ENCODE peak calls at places on chromosomes 13 and 19, in seven cellular contexts. G, H, N, R, Y, J and X are unnamed samples. For H3K27me3, the result is how much of the 10 kb centered on the place peaks cover.

GRCh38 chr13:72290962-72291681 is 424.1 kb upstream of the DACH1 start:
- DNase-seq in G (no peak), H (no peak), N (no peak), R (no peak), Y (no peak), J (no peak), X (no peak)

GRCh38 chr13:66689628-66690027 is 540.5 kb downstream of the PCDH9 start:
- DNase-seq in G (no peak), H (no peak), N (no peak), R (no peak), Y (no peak), J (no peak), X (no peak)

GRCh38 chr13:104683789-104684188 is 1617.6 kb upstream of the SLC10A2 start:
- DNase-seq in G (no peak), H (no peak), N (no peak), R (no peak), Y (no peak), J (no peak), X (no peak)

GRCh38 chr13:98143601-98144500 is 957 bp downstream of the FARP1 start:
- DNase-seq in G (peak), H (no peak), N (peak), R (no peak), Y (peak), J (no peak), X (peak)

GRCh38 chr19:38395381-38396127 is 7.1 kb downstream of the SPRED3 start:
- DNase-seq in G (no peak), H (no peak), N (no peak), R (no peak), Y (no peak), J (no peak), X (no peak)

GRCh38 chr13:48829536-48829935 is 146.2 kb upstream of the FNDC3A start:
- DNase-seq in G (no peak), H (no peak), N (no peak), R (no peak), Y (no peak), J (no peak), X (no peak)

GRCh38 chr13:33871207-33872004 is 53.5 kb downstream of the RFC3 start:
- DNase-seq in G (no peak), H (no peak), N (no peak), R (no peak), Y (no peak), J (no peak), X (no peak)

GRCh38 chr19:6935618-6936017 is 48.2 kb downstream of the ADGRE1 start:
- DNase-seq in G (no peak), H (no peak), N (no peak), R (no peak), Y (no peak), J (no peak), X (no peak)

GRCh38 chr19:50167314-50167721 is 4.2 kb upstream of the IZUMO2 start:
- DNase-seq in G (no peak), H (no peak), N (no peak), R (no peak), Y (no peak), J (no peak), X (no peak)

GRCh38 chr19:43777163-43777700 is 3.5 kb downstream of the KCNN4 start:
- DNase-seq in G (no peak), H (no peak), N (no peak), R (peak), Y (no peak), J (no peak), X (peak)

GRCh38 chr13:95643471-95643813 is 1.1 kb downstream of the DZIP1 start:
- DNase-seq in G (peak), H (no peak), N (no peak), R (no peak), Y (no peak), J (no peak), X (no peak)

GRCh38 chr19:55703790-55704215 is 28.8 kb downstream of the EPN1 start:
- DNase-seq in G (no peak), H (no peak), N (no peak), R (no peak), Y (no peak), J (no peak), X (peak)

GRCh38 chr13:41601718-41602445 is 144.5 kb downstream of the RGCC start:
- DNase-seq in G (no peak), H (no peak), N (no peak), R (no peak), Y (no peak), J (no peak), X (no peak)

GRCh38 chr13:30576528-30576927 is 41.2 kb upstream of the USPL1 start:
- DNase-seq in G (no peak), H (no peak), N (no peak), R (peak), Y (no peak), J (no peak), X (no peak)

GRCh38 chr13:85601526-85601925 is 197.7 kb downstream of the SLITRK6 start:
- DNase-seq in G (no peak), H (no peak), N (no peak), R (no peak), Y (no peak), J (no peak), X (no peak)

GRCh38 chr19:3054972-3055740 is 7.1 kb downstream of the TLE5 start:
- DNase-seq in G (no peak), H (no peak), N (no peak), R (no peak), Y (no peak), J (no peak), X (peak)

GRCh38 chr13:74203576-74203975 is 69.4 kb upstream of the KLF12 start:
- DNase-seq in G (no peak), H (no peak), N (no peak), R (no peak), Y (no peak), J (no peak), X (no peak)

GRCh38 chr19:8662263-8662662 is 31.8 kb downstream of the NFILZ start:
- DNase-seq in G (no peak), H (no peak), N (no peak), R (no peak), Y (no peak), J (no peak), X (no peak)
- H3K27me3 ChIP-seq in G (under half), H (under half), N (under half), R (under half), Y (under half), J (under half), X (under half)

GRCh38 chr19:42179501-42179817 is 38.0 kb downstream of the DEDD2 start:
- DNase-seq in G (no peak), H (no peak), N (no peak), R (no peak), Y (no peak), J (no peak), X (no peak)
- H3K27me3 ChIP-seq in G (under half), H (under half), N (under half), R (under half), Y (under half), J (half or more), X (half or more)

GRCh38 chr13:102650444-102650843 is 44.4 kb downstream of the METTL21C start:
- DNase-seq in G (no peak), H (no peak), N (no peak), R (no peak), Y (no peak), J (no peak), X (no peak)
- H3K27me3 ChIP-seq in G (under half), H (under half), N (under half), R (under half), Y (under half), J (under half), X (under half)

GRCh38 chr13:28387740-28388501 is 107.0 kb downstream of the FLT1 start:
- DNase-seq in G (no peak), H (no peak), N (no peak), R (no peak), Y (no peak), J (no peak), X (no peak)

GRCh38 chr13:28392896-28393295 is 102.0 kb downstream of the FLT1 start:
- DNase-seq in G (no peak), H (no peak), N (no peak), R (no peak), Y (no peak), J (no peak), X (no peak)

GRCh38 chr13:28396053-28396452 is 98.9 kb downstream of the FLT1 start:
- DNase-seq in G (no peak), H (no peak), N (no peak), R (no peak), Y (no peak), J (no peak), X (no peak)

GRCh38 chr13:28394422-28394821 is 100.5 kb downstream of the FLT1 start:
- DNase-seq in G (no peak), H (no peak), N (no peak), R (no peak), Y (no peak), J (no peak), X (no peak)

DNA sequence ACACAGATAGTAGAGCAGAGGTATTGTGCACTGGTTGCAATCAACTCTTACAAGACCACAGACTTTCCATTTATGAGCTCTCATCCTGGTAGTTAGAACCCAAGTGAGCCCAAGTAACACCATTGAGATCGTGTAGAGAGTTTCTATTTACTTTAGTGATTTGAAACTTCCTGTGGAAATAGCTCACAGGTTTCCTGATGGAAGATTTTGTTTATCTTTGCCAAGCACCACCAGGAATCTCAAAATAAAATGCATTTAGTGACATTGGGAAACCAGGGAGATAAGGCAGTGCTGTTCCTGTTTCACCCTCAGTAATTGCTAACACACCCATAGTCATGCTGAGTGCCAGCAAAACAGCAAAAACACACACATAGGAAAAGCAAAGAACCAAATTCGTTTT is 102.5 kb downstream of the FLT1 start:
- DNase-seq in G (no peak), H (no peak), N (no peak), R (no peak), Y (no peak), J (no peak), X (no peak)
- H3K27me3 ChIP-seq in G (under half), H (under half), N (under half), R (under half), Y (under half), J (under half), X (under half)

DNA sequence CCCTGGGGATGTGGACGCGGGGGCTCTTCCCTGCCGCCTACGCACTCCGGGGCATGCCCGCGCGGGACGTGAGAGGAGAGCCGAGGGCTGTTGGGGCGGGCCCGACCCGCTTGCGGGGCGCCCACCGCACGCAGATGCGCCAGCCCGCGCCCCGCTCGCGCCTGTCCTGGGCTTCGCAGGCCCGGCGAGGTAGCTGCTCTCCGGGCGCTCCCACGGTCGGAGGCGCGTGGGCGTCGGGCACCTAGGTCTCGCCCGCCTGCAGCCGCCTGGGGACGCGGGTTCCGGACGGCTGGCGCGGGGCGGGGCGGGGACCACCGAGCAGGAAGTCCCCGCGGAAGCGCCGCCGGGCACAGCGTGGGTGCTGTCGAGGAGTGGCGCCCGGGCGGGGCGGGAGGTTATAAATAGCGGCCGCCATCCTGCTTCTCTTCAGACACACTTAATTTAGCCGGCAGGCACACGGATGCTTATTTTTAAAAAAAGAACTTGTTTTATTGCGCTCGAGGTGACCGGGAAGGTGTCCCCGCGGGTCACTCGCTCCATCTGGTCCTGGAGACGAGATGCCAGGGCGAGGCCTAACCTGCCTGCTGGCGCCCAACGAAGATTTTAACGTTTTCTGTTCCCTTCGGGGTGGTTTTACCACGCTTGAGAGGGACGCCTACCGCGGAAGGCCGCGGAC is 561 bp upstream of the GJA3 start:
- DNase-seq in G (no peak), H (no peak), N (no peak), R (peak), Y (no peak), J (no peak), X (peak)
- H3K27me3 ChIP-seq in G (half or more), H (under half), N (under half), R (under half), Y (under half), J (half or more), X (half or more)

DNA sequence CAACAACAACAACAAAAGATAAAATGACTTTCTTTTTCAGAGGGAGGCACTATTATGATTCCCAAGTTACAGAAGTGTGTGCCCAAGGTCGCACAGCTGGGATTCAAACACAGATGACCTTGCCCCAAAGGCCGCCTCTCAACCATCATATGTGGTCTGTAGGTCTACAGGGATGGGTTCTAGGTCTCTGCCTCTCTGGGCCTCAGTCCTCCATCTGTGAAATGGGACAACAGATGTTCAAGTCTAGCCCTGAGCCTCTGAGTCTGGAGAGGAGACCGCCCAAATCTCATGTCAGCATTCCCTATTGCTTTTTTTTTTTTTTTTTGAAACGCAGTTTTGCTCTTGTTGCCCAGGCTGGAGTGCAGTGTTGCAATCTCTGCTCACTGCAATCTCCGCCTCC is 4.9 kb downstream of the NPAS1 start:
- DNase-seq in G (no peak), H (no peak), N (no peak), R (no peak), Y (no peak), J (no peak), X (no peak)
- H3K27me3 ChIP-seq in G (half or more), H (under half), N (under half), R (under half), Y (under half), J (half or more), X (half or more)

GRCh38 chr13:28338202-28338601 is 156.7 kb downstream of the FLT1 start:
- DNase-seq in G (no peak), H (no peak), N (no peak), R (no peak), Y (no peak), J (no peak), X (no peak)
- H3K27me3 ChIP-seq in G (under half), H (under half), N (under half), R (under half), Y (under half), J (under half), X (under half)